ENCODE peak calls at places on chromosomes 2 and 18, in six cellular contexts. T is NCI-H1105; S is ureter; O is activated CD8-positive, alpha-beta memory T cell treated with anti-CD3 and anti-CD28 coated beads, Interleukin-2, amount 10 ng/mL, durations not matched to agents 7 days and 5 days; Y is HTR-8/SVneo; N is dermis blood vessel endothelial cell. B is an unnamed sample.

GRCh38 chr2:240646061-240646899 is 21.0 kb downstream of the GPR35 start:
- DNase-seq in T (no peak), S (no peak), O (peak), Y (no peak), N (peak), B (no peak)

GRCh38 chr2:186827862-186828492 is 21.0 kb downstream of the ZSWIM2 start:
- DNase-seq in T (no peak), S (no peak), O (no peak), Y (no peak), N (peak), B (no peak)

GRCh38 chr2:28447943-28448737 is 47.7 kb upstream of the PLB1 start:
- DNase-seq in T (no peak), S (no peak), O (no peak), Y (no peak), N (no peak), B (no peak)

GRCh38 chr2:217664761-217665160 is 338.0 kb downstream of the TNS1 start:
- DNase-seq in T (no peak), S (no peak), O (no peak), Y (no peak), N (no peak), B (no peak)

GRCh38 chr2:65377556-65378307 is 54.7 kb downstream of the SPRED2 start:
- DNase-seq in T (no peak), S (no peak), O (no peak), Y (peak), N (peak), B (no peak)

GRCh38 chr2:47272031-47272864 is 117.1 kb upstream of the STPG4 start:
- DNase-seq in T (peak), S (peak), O (peak), Y (peak), N (peak), B (peak)

GRCh38 chr2:68499133-68499532 is 31.7 kb downstream of the APLF start:
- DNase-seq in T (no peak), S (no peak), O (no peak), Y (no peak), N (no peak), B (no peak)

GRCh38 chr2:146979746-146980145 is 865.1 kb upstream of the ACVR2A start:
- DNase-seq in T (no peak), S (no peak), O (no peak), Y (no peak), N (no peak), B (no peak)

GRCh38 chr2:219209818-219210571 is 3.4 kb downstream of the ZFAND2B start:
- DNase-seq in T (no peak), S (no peak), O (no peak), Y (no peak), N (no peak), B (no peak)

GRCh38 chr2:9165625-9166024 is 41.0 kb upstream of the ASAP2 start:
- DNase-seq in T (no peak), S (no peak), O (no peak), Y (no peak), N (no peak), B (no peak)

GRCh38 chr18:45684341-45685115 is 39.5 kb upstream of the SLC14A1 start:
- DNase-seq in T (no peak), S (no peak), O (no peak), Y (no peak), N (no peak), B (no peak)

GRCh38 chr2:1686784-1687105 is 57.6 kb downstream of the PXDN start:
- DNase-seq in T (no peak), S (no peak), O (no peak), Y (no peak), N (no peak), B (no peak)

GRCh38 chr2:238488347-238488826 is 61.7 kb downstream of the ASB1 start:
- DNase-seq in T (no peak), S (no peak), O (peak), Y (no peak), N (no peak), B (no peak)

GRCh38 chr2:46364797-46365457 is 67.7 kb downstream of the EPAS1 start:
- DNase-seq in T (peak), S (no peak), O (no peak), Y (peak), N (peak), B (peak)

GRCh38 chr2:70959851-70960832 is 18.3 kb upstream of the ANKRD53 start:
- DNase-seq in T (no peak), S (peak), O (peak), Y (no peak), N (no peak), B (no peak)

GRCh38 chr18:29285471-29285870 is 1108.5 kb upstream of the CDH2 start:
- DNase-seq in T (no peak), S (no peak), O (no peak), Y (no peak), N (no peak), B (no peak)

GRCh38 chr2:138564586-138565250 is 63.1 kb downstream of the SPOPL start:
- DNase-seq in T (no peak), S (no peak), O (no peak), Y (no peak), N (no peak), B (no peak)

GRCh38 chr2:81235601-81236000 is 931.0 kb upstream of the LRRTM1 start:
- DNase-seq in T (no peak), S (no peak), O (no peak), Y (no peak), N (no peak), B (no peak)

GRCh38 chr2:74566423-74567085 is 12.0 kb downstream of the DOK1 start:
- DNase-seq in T (no peak), S (no peak), O (no peak), Y (no peak), N (no peak), B (no peak)

GRCh38 chr2:17309741-17310339 is 208.4 kb downstream of the RAD51AP2 start:
- DNase-seq in T (peak), S (peak), O (no peak), Y (peak), N (peak), B (peak)

GRCh38 chr2:55493220-55493619 is 26.3 kb upstream of the CFAP36 start:
- DNase-seq in T (no peak), S (no peak), O (no peak), Y (no peak), N (no peak), B (no peak)

GRCh38 chr18:9380101-9380500 is 45.5 kb downstream of the TWSG1 start:
- DNase-seq in T (no peak), S (no peak), O (no peak), Y (no peak), N (no peak), B (no peak)

GRCh38 chr2:240688563-240688919 is 3.1 kb upstream of the AQP12A start:
- DNase-seq in T (no peak), S (no peak), O (no peak), Y (no peak), N (no peak), B (no peak)

GRCh38 chr2:210961249-210961648 is 404.9 kb downstream of the CPS1 start:
- DNase-seq in T (no peak), S (no peak), O (no peak), Y (no peak), N (no peak), B (no peak)

GRCh38 chr2:240948086-240948485 is 42.0 kb downstream of the CROCC2 start:
- DNase-seq in T (no peak), S (no peak), O (no peak), Y (no peak), N (no peak), B (no peak)

GRCh38 chr2:217573565-217573964 is 429.2 kb downstream of the TNS1 start:
- DNase-seq in T (no peak), S (no peak), O (no peak), Y (peak), N (no peak), B (no peak)

GRCh38 chr2:173590278-173590811 is 235.7 kb downstream of the CDCA7 start:
- DNase-seq in T (peak), S (no peak), O (no peak), Y (peak), N (peak), B (peak)

GRCh38 chr2:161063074-161063945 is 96.9 kb upstream of the TANK start:
- DNase-seq in T (peak), S (peak), O (peak), Y (peak), N (peak), B (peak)

GRCh38 chr2:43131890-43132522 is 94.4 kb downstream of the ZFP36L2 start:
- DNase-seq in T (no peak), S (no peak), O (no peak), Y (no peak), N (no peak), B (no peak)

GRCh38 chr2:168424112-168424951 is 31.7 kb upstream of the CERS6 start:
- DNase-seq in T (no peak), S (no peak), O (no peak), Y (peak), N (no peak), B (no peak)

B was measured in COR-L47.